ENCODE peak calls at places on chromosomes 2 and 18, in eight cellular contexts. One of them, this sample, is unnamed.

GRCh38 chr2:190023860-190024259 is 38.7 kb downstream of the MSTN start:
- DNase-seq in pons: peak
- DNase-seq in AML-193: peak
- DNase-seq in posterior cingulate gyrus: no peak
- DNase-seq in RPMI7951: peak
- DNase-seq in stimulated activated CD4-positive, alpha-beta T cell treated with anti-CD3 and anti-CD28 coated beads, TNF-alpha, amount 100 ng/mL, for 24 hours: no peak
- DNase-seq in Calu3: peak
- DNase-seq in stimulated activated CD8-positive, alpha-beta memory T cell treated with anti-CD3 and anti-CD28 coated beads, Interleukin-15, amount 100 ng/mL, for 1 hour: no peak
- DNase-seq in this sample: peak

GRCh38 chr2:31384771-31385276 is 29.7 kb downstream of the XDH start:
- DNase-seq in stimulated activated CD8-positive, alpha-beta memory T cell treated with anti-CD3 and anti-CD28 coated beads, Interleukin-15, amount 100 ng/mL, for 1 hour: no peak
- DNase-seq in pons: no peak
- DNase-seq in AML-193: no peak
- DNase-seq in posterior cingulate gyrus: no peak
- DNase-seq in Calu3: peak
- DNase-seq in RPMI7951: peak
- DNase-seq in stimulated activated CD4-positive, alpha-beta T cell treated with anti-CD3 and anti-CD28 coated beads, TNF-alpha, amount 100 ng/mL, for 24 hours: no peak
- DNase-seq in this sample: no peak

GRCh38 chr2:240383871-240384700 is 51.4 kb upstream of the GPC1 start:
- DNase-seq in stimulated activated CD8-positive, alpha-beta memory T cell treated with anti-CD3 and anti-CD28 coated beads, Interleukin-15, amount 100 ng/mL, for 1 hour: no peak
- DNase-seq in RPMI7951: no peak
- DNase-seq in pons: no peak
- DNase-seq in AML-193: no peak
- DNase-seq in posterior cingulate gyrus: no peak
- DNase-seq in Calu3: no peak
- DNase-seq in stimulated activated CD4-positive, alpha-beta T cell treated with anti-CD3 and anti-CD28 coated beads, TNF-alpha, amount 100 ng/mL, for 24 hours: no peak
- DNase-seq in this sample: no peak

GRCh38 chr2:103003750-103004250 is 242.0 kb downstream of the TMEM182 start:
- DNase-seq in stimulated activated CD8-positive, alpha-beta memory T cell treated with anti-CD3 and anti-CD28 coated beads, Interleukin-15, amount 100 ng/mL, for 1 hour: no peak
- DNase-seq in Calu3: no peak
- DNase-seq in posterior cingulate gyrus: no peak
- DNase-seq in AML-193: no peak
- DNase-seq in RPMI7951: no peak
- DNase-seq in pons: no peak
- DNase-seq in stimulated activated CD4-positive, alpha-beta T cell treated with anti-CD3 and anti-CD28 coated beads, TNF-alpha, amount 100 ng/mL, for 24 hours: no peak
- DNase-seq in this sample: no peak

GRCh38 chr2:46557788-46558187 is 78.4 kb downstream of the TMEM247 start:
- DNase-seq in pons: no peak
- DNase-seq in RPMI7951: no peak
- DNase-seq in Calu3: no peak
- DNase-seq in posterior cingulate gyrus: no peak
- DNase-seq in stimulated activated CD8-positive, alpha-beta memory T cell treated with anti-CD3 and anti-CD28 coated beads, Interleukin-15, amount 100 ng/mL, for 1 hour: no peak
- DNase-seq in AML-193: no peak
- DNase-seq in stimulated activated CD4-positive, alpha-beta T cell treated with anti-CD3 and anti-CD28 coated beads, TNF-alpha, amount 100 ng/mL, for 24 hours: no peak
- DNase-seq in this sample: no peak

GRCh38 chr2:98588880-98589425 is 19.4 kb downstream of the COA5 start:
- DNase-seq in pons: no peak
- DNase-seq in Calu3: no peak
- DNase-seq in AML-193: no peak
- DNase-seq in stimulated activated CD4-positive, alpha-beta T cell treated with anti-CD3 and anti-CD28 coated beads, TNF-alpha, amount 100 ng/mL, for 24 hours: no peak
- DNase-seq in RPMI7951: no peak
- DNase-seq in posterior cingulate gyrus: no peak
- DNase-seq in stimulated activated CD8-positive, alpha-beta memory T cell treated with anti-CD3 and anti-CD28 coated beads, Interleukin-15, amount 100 ng/mL, for 1 hour: no peak
- DNase-seq in this sample: no peak

GRCh38 chr2:144227427-144227826 is 292.5 kb downstream of the ZEB2 start:
- DNase-seq in Calu3: no peak
- DNase-seq in posterior cingulate gyrus: no peak
- DNase-seq in stimulated activated CD8-positive, alpha-beta memory T cell treated with anti-CD3 and anti-CD28 coated beads, Interleukin-15, amount 100 ng/mL, for 1 hour: no peak
- DNase-seq in stimulated activated CD4-positive, alpha-beta T cell treated with anti-CD3 and anti-CD28 coated beads, TNF-alpha, amount 100 ng/mL, for 24 hours: no peak
- DNase-seq in AML-193: no peak
- DNase-seq in RPMI7951: no peak
- DNase-seq in pons: no peak
- DNase-seq in this sample: no peak

GRCh38 chr18:47191956-47192355 is 15.8 kb upstream of the IER3IP1 start:
- DNase-seq in stimulated activated CD4-positive, alpha-beta T cell treated with anti-CD3 and anti-CD28 coated beads, TNF-alpha, amount 100 ng/mL, for 24 hours: no peak
- DNase-seq in stimulated activated CD8-positive, alpha-beta memory T cell treated with anti-CD3 and anti-CD28 coated beads, Interleukin-15, amount 100 ng/mL, for 1 hour: no peak
- DNase-seq in AML-193: no peak
- DNase-seq in posterior cingulate gyrus: no peak
- DNase-seq in pons: no peak
- DNase-seq in Calu3: no peak
- DNase-seq in RPMI7951: peak
- DNase-seq in this sample: no peak

GRCh38 chr2:69062307-69062706 is 49.3 kb downstream of the ANTXR1 start:
- DNase-seq in AML-193: no peak
- DNase-seq in stimulated activated CD8-positive, alpha-beta memory T cell treated with anti-CD3 and anti-CD28 coated beads, Interleukin-15, amount 100 ng/mL, for 1 hour: no peak
- DNase-seq in RPMI7951: no peak
- DNase-seq in Calu3: no peak
- DNase-seq in stimulated activated CD4-positive, alpha-beta T cell treated with anti-CD3 and anti-CD28 coated beads, TNF-alpha, amount 100 ng/mL, for 24 hours: no peak
- DNase-seq in posterior cingulate gyrus: no peak
- DNase-seq in pons: no peak
- DNase-seq in this sample: no peak

GRCh38 chr18:59902180-59902992 is 2.6 kb downstream of the PMAIP1 start:
- DNase-seq in stimulated activated CD4-positive, alpha-beta T cell treated with anti-CD3 and anti-CD28 coated beads, TNF-alpha, amount 100 ng/mL, for 24 hours: no peak
- DNase-seq in stimulated activated CD8-positive, alpha-beta memory T cell treated with anti-CD3 and anti-CD28 coated beads, Interleukin-15, amount 100 ng/mL, for 1 hour: no peak
- DNase-seq in AML-193: no peak
- DNase-seq in Calu3: no peak
- DNase-seq in posterior cingulate gyrus: no peak
- DNase-seq in pons: no peak
- DNase-seq in RPMI7951: peak
- DNase-seq in this sample: no peak

GRCh38 chr2:37500031-37500430 is 155.6 kb downstream of the QPCT start:
- DNase-seq in stimulated activated CD4-positive, alpha-beta T cell treated with anti-CD3 and anti-CD28 coated beads, TNF-alpha, amount 100 ng/mL, for 24 hours: no peak
- DNase-seq in AML-193: no peak
- DNase-seq in RPMI7951: peak
- DNase-seq in pons: no peak
- DNase-seq in posterior cingulate gyrus: no peak
- DNase-seq in stimulated activated CD8-positive, alpha-beta memory T cell treated with anti-CD3 and anti-CD28 coated beads, Interleukin-15, amount 100 ng/mL, for 1 hour: no peak
- DNase-seq in Calu3: no peak
- DNase-seq in this sample: no peak

GRCh38 chr2:191611614-191612013 is 66.3 kb upstream of the NABP1 start:
- DNase-seq in AML-193: peak
- DNase-seq in pons: peak
- DNase-seq in RPMI7951: no peak
- DNase-seq in stimulated activated CD8-positive, alpha-beta memory T cell treated with anti-CD3 and anti-CD28 coated beads, Interleukin-15, amount 100 ng/mL, for 1 hour: no peak
- DNase-seq in posterior cingulate gyrus: no peak
- DNase-seq in Calu3: no peak
- DNase-seq in stimulated activated CD4-positive, alpha-beta T cell treated with anti-CD3 and anti-CD28 coated beads, TNF-alpha, amount 100 ng/mL, for 24 hours: no peak
- DNase-seq in this sample: no peak

GRCh38 chr2:72112421-72112820 is 35.2 kb downstream of the CYP26B1 start:
- DNase-seq in AML-193: no peak
- DNase-seq in Calu3: no peak
- DNase-seq in RPMI7951: peak
- DNase-seq in pons: no peak
- DNase-seq in stimulated activated CD4-positive, alpha-beta T cell treated with anti-CD3 and anti-CD28 coated beads, TNF-alpha, amount 100 ng/mL, for 24 hours: no peak
- DNase-seq in posterior cingulate gyrus: no peak
- DNase-seq in stimulated activated CD8-positive, alpha-beta memory T cell treated with anti-CD3 and anti-CD28 coated beads, Interleukin-15, amount 100 ng/mL, for 1 hour: no peak
- DNase-seq in this sample: no peak

GRCh38 chr18:59272221-59272888 is 899 bp downstream of the RAX start:
- DNase-seq in stimulated activated CD4-positive, alpha-beta T cell treated with anti-CD3 and anti-CD28 coated beads, TNF-alpha, amount 100 ng/mL, for 24 hours: no peak
- DNase-seq in posterior cingulate gyrus: no peak
- DNase-seq in Calu3: no peak
- DNase-seq in AML-193: no peak
- DNase-seq in RPMI7951: no peak
- DNase-seq in pons: no peak
- DNase-seq in stimulated activated CD8-positive, alpha-beta memory T cell treated with anti-CD3 and anti-CD28 coated beads, Interleukin-15, amount 100 ng/mL, for 1 hour: no peak
- DNase-seq in this sample: no peak

GRCh38 chr18:46019956-46020355 is 52.1 kb downstream of the PSTPIP2 start:
- DNase-seq in RPMI7951: no peak
- DNase-seq in Calu3: no peak
- DNase-seq in stimulated activated CD8-positive, alpha-beta memory T cell treated with anti-CD3 and anti-CD28 coated beads, Interleukin-15, amount 100 ng/mL, for 1 hour: no peak
- DNase-seq in stimulated activated CD4-positive, alpha-beta T cell treated with anti-CD3 and anti-CD28 coated beads, TNF-alpha, amount 100 ng/mL, for 24 hours: no peak
- DNase-seq in pons: no peak
- DNase-seq in AML-193: no peak
- DNase-seq in posterior cingulate gyrus: no peak
- DNase-seq in this sample: no peak

GRCh38 chr2:11082880-11083279 is 72.4 kb upstream of the SLC66A3 start:
- DNase-seq in pons: no peak
- DNase-seq in RPMI7951: no peak
- DNase-seq in Calu3: no peak
- DNase-seq in stimulated activated CD4-positive, alpha-beta T cell treated with anti-CD3 and anti-CD28 coated beads, TNF-alpha, amount 100 ng/mL, for 24 hours: no peak
- DNase-seq in stimulated activated CD8-positive, alpha-beta memory T cell treated with anti-CD3 and anti-CD28 coated beads, Interleukin-15, amount 100 ng/mL, for 1 hour: no peak
- DNase-seq in AML-193: no peak
- DNase-seq in posterior cingulate gyrus: no peak
- DNase-seq in this sample: no peak

GRCh38 chr18:48342588-48342987 is 66.6 kb downstream of the ZBTB7C start:
- DNase-seq in Calu3: no peak
- DNase-seq in pons: no peak
- DNase-seq in posterior cingulate gyrus: no peak
- DNase-seq in RPMI7951: no peak
- DNase-seq in stimulated activated CD4-positive, alpha-beta T cell treated with anti-CD3 and anti-CD28 coated beads, TNF-alpha, amount 100 ng/mL, for 24 hours: no peak
- DNase-seq in stimulated activated CD8-positive, alpha-beta memory T cell treated with anti-CD3 and anti-CD28 coated beads, Interleukin-15, amount 100 ng/mL, for 1 hour: no peak
- DNase-seq in AML-193: no peak
- DNase-seq in this sample: no peak

GRCh38 chr2:102059151-102059550 is 67.4 kb downstream of the IL1R2 start:
- DNase-seq in RPMI7951: peak
- DNase-seq in stimulated activated CD4-positive, alpha-beta T cell treated with anti-CD3 and anti-CD28 coated beads, TNF-alpha, amount 100 ng/mL, for 24 hours: no peak
- DNase-seq in pons: no peak
- DNase-seq in Calu3: no peak
- DNase-seq in posterior cingulate gyrus: no peak
- DNase-seq in stimulated activated CD8-positive, alpha-beta memory T cell treated with anti-CD3 and anti-CD28 coated beads, Interleukin-15, amount 100 ng/mL, for 1 hour: no peak
- DNase-seq in AML-193: no peak
- DNase-seq in this sample: no peak

GRCh38 chr2:9010866-9011265 is 7.4 kb upstream of the MBOAT2 start:
- DNase-seq in AML-193: no peak
- DNase-seq in stimulated activated CD4-positive, alpha-beta T cell treated with anti-CD3 and anti-CD28 coated beads, TNF-alpha, amount 100 ng/mL, for 24 hours: no peak
- DNase-seq in stimulated activated CD8-positive, alpha-beta memory T cell treated with anti-CD3 and anti-CD28 coated beads, Interleukin-15, amount 100 ng/mL, for 1 hour: no peak
- DNase-seq in posterior cingulate gyrus: no peak
- DNase-seq in RPMI7951: no peak
- DNase-seq in Calu3: no peak
- DNase-seq in pons: no peak
- DNase-seq in this sample: no peak

GRCh38 chr2:120867290-120868231 is 131.9 kb downstream of the GLI2 start:
- DNase-seq in stimulated activated CD4-positive, alpha-beta T cell treated with anti-CD3 and anti-CD28 coated beads, TNF-alpha, amount 100 ng/mL, for 24 hours: no peak
- DNase-seq in pons: peak
- DNase-seq in posterior cingulate gyrus: peak
- DNase-seq in RPMI7951: peak
- DNase-seq in stimulated activated CD8-positive, alpha-beta memory T cell treated with anti-CD3 and anti-CD28 coated beads, Interleukin-15, amount 100 ng/mL, for 1 hour: no peak
- DNase-seq in Calu3: peak
- DNase-seq in AML-193: no peak
- DNase-seq in this sample: no peak

GRCh38 chr2:62941413-62941812 is 109.2 kb upstream of the OTX1 start:
- DNase-seq in Calu3: no peak
- DNase-seq in AML-193: no peak
- DNase-seq in RPMI7951: no peak
- DNase-seq in stimulated activated CD4-positive, alpha-beta T cell treated with anti-CD3 and anti-CD28 coated beads, TNF-alpha, amount 100 ng/mL, for 24 hours: no peak
- DNase-seq in posterior cingulate gyrus: no peak
- DNase-seq in pons: no peak
- DNase-seq in stimulated activated CD8-positive, alpha-beta memory T cell treated with anti-CD3 and anti-CD28 coated beads, Interleukin-15, amount 100 ng/mL, for 1 hour: no peak
- DNase-seq in this sample: no peak

GRCh38 chr2:172328103-172328835 is 99.1 kb upstream of the ITGA6 start:
- DNase-seq in pons: no peak
- DNase-seq in stimulated activated CD8-positive, alpha-beta memory T cell treated with anti-CD3 and anti-CD28 coated beads, Interleukin-15, amount 100 ng/mL, for 1 hour: no peak
- DNase-seq in RPMI7951: peak
- DNase-seq in stimulated activated CD4-positive, alpha-beta T cell treated with anti-CD3 and anti-CD28 coated beads, TNF-alpha, amount 100 ng/mL, for 24 hours: no peak
- DNase-seq in posterior cingulate gyrus: no peak
- DNase-seq in Calu3: no peak
- DNase-seq in AML-193: no peak
- DNase-seq in this sample: no peak

GRCh38 chr2:48200591-48201293 is 294.4 kb upstream of the FBXO11 start:
- DNase-seq in AML-193: no peak
- DNase-seq in stimulated activated CD4-positive, alpha-beta T cell treated with anti-CD3 and anti-CD28 coated beads, TNF-alpha, amount 100 ng/mL, for 24 hours: no peak
- DNase-seq in Calu3: no peak
- DNase-seq in pons: no peak
- DNase-seq in RPMI7951: no peak
- DNase-seq in stimulated activated CD8-positive, alpha-beta memory T cell treated with anti-CD3 and anti-CD28 coated beads, Interleukin-15, amount 100 ng/mL, for 1 hour: no peak
- DNase-seq in posterior cingulate gyrus: no peak
- DNase-seq in this sample: no peak

GRCh38 chr2:85133751-85134254 is 611 bp downstream of the TCF7L1 start:
- DNase-seq in AML-193: no peak
- DNase-seq in pons: no peak
- DNase-seq in stimulated activated CD8-positive, alpha-beta memory T cell treated with anti-CD3 and anti-CD28 coated beads, Interleukin-15, amount 100 ng/mL, for 1 hour: no peak
- DNase-seq in RPMI7951: peak
- DNase-seq in Calu3: peak
- DNase-seq in posterior cingulate gyrus: no peak
- DNase-seq in stimulated activated CD4-positive, alpha-beta T cell treated with anti-CD3 and anti-CD28 coated beads, TNF-alpha, amount 100 ng/mL, for 24 hours: no peak
- DNase-seq in this sample: peak

GRCh38 chr2:287471-287885 is 413 bp downstream of the ALKAL2 start:
- DNase-seq in posterior cingulate gyrus: no peak
- DNase-seq in AML-193: no peak
- DNase-seq in RPMI7951: peak
- DNase-seq in stimulated activated CD8-positive, alpha-beta memory T cell treated with anti-CD3 and anti-CD28 coated beads, Interleukin-15, amount 100 ng/mL, for 1 hour: no peak
- DNase-seq in stimulated activated CD4-positive, alpha-beta T cell treated with anti-CD3 and anti-CD28 coated beads, TNF-alpha, amount 100 ng/mL, for 24 hours: no peak
- DNase-seq in pons: no peak
- DNase-seq in Calu3: peak
- DNase-seq in this sample: no peak

GRCh38 chr2:9656270-9656766 is 25.5 kb upstream of the YWHAQ start:
- DNase-seq in stimulated activated CD4-positive, alpha-beta T cell treated with anti-CD3 and anti-CD28 coated beads, TNF-alpha, amount 100 ng/mL, for 24 hours: peak
- DNase-seq in posterior cingulate gyrus: no peak
- DNase-seq in stimulated activated CD8-positive, alpha-beta memory T cell treated with anti-CD3 and anti-CD28 coated beads, Interleukin-15, amount 100 ng/mL, for 1 hour: no peak
- DNase-seq in Calu3: no peak
- DNase-seq in RPMI7951: peak
- DNase-seq in AML-193: peak
- DNase-seq in pons: no peak
- DNase-seq in this sample: no peak

GRCh38 chr2:67846341-67847070 is 216.3 kb downstream of the C1D start:
- DNase-seq in posterior cingulate gyrus: no peak
- DNase-seq in stimulated activated CD8-positive, alpha-beta memory T cell treated with anti-CD3 and anti-CD28 coated beads, Interleukin-15, amount 100 ng/mL, for 1 hour: no peak
- DNase-seq in RPMI7951: peak
- DNase-seq in Calu3: peak
- DNase-seq in pons: peak
- DNase-seq in stimulated activated CD4-positive, alpha-beta T cell treated with anti-CD3 and anti-CD28 coated beads, TNF-alpha, amount 100 ng/mL, for 24 hours: no peak
- DNase-seq in AML-193: peak
- DNase-seq in this sample: peak

GRCh38 chr2:240593026-240593702 is 6.6 kb downstream of the CAPN10 start:
- DNase-seq in stimulated activated CD8-positive, alpha-beta memory T cell treated with anti-CD3 and anti-CD28 coated beads, Interleukin-15, amount 100 ng/mL, for 1 hour: no peak
- DNase-seq in AML-193: no peak
- DNase-seq in pons: no peak
- DNase-seq in posterior cingulate gyrus: peak
- DNase-seq in stimulated activated CD4-positive, alpha-beta T cell treated with anti-CD3 and anti-CD28 coated beads, TNF-alpha, amount 100 ng/mL, for 24 hours: no peak
- DNase-seq in RPMI7951: no peak
- DNase-seq in Calu3: no peak
- DNase-seq in this sample: no peak

GRCh38 chr2:241112046-241112445 is 10.0 kb upstream of the MTERF4 start:
- DNase-seq in pons: no peak
- DNase-seq in posterior cingulate gyrus: no peak
- DNase-seq in stimulated activated CD4-positive, alpha-beta T cell treated with anti-CD3 and anti-CD28 coated beads, TNF-alpha, amount 100 ng/mL, for 24 hours: no peak
- DNase-seq in stimulated activated CD8-positive, alpha-beta memory T cell treated with anti-CD3 and anti-CD28 coated beads, Interleukin-15, amount 100 ng/mL, for 1 hour: no peak
- DNase-seq in RPMI7951: no peak
- DNase-seq in AML-193: no peak
- DNase-seq in Calu3: no peak
- DNase-seq in this sample: no peak

GRCh38 chr2:63846487-63846886 is 4.8 kb downstream of the UGP2 start:
- DNase-seq in stimulated activated CD4-positive, alpha-beta T cell treated with anti-CD3 and anti-CD28 coated beads, TNF-alpha, amount 100 ng/mL, for 24 hours: no peak
- DNase-seq in pons: no peak
- DNase-seq in posterior cingulate gyrus: no peak
- DNase-seq in Calu3: no peak
- DNase-seq in RPMI7951: no peak
- DNase-seq in AML-193: no peak
- DNase-seq in stimulated activated CD8-positive, alpha-beta memory T cell treated with anti-CD3 and anti-CD28 coated beads, Interleukin-15, amount 100 ng/mL, for 1 hour: no peak
- DNase-seq in this sample: peak

GRCh38 chr2:203870481-203870880 is 2.9 kb downstream of the CTLA4 start:
- DNase-seq in RPMI7951: no peak
- DNase-seq in stimulated activated CD4-positive, alpha-beta T cell treated with anti-CD3 and anti-CD28 coated beads, TNF-alpha, amount 100 ng/mL, for 24 hours: no peak
- DNase-seq in pons: no peak
- DNase-seq in stimulated activated CD8-positive, alpha-beta memory T cell treated with anti-CD3 and anti-CD28 coated beads, Interleukin-15, amount 100 ng/mL, for 1 hour: no peak
- DNase-seq in Calu3: no peak
- DNase-seq in AML-193: no peak
- DNase-seq in posterior cingulate gyrus: no peak
- DNase-seq in this sample: no peak

GRCh38 chr2:169509230-169509917 is at the start of gene KLHL41:
- DNase-seq in posterior cingulate gyrus: no peak
- DNase-seq in RPMI7951: no peak
- DNase-seq in stimulated activated CD8-positive, alpha-beta memory T cell treated with anti-CD3 and anti-CD28 coated beads, Interleukin-15, amount 100 ng/mL, for 1 hour: no peak
- DNase-seq in stimulated activated CD4-positive, alpha-beta T cell treated with anti-CD3 and anti-CD28 coated beads, TNF-alpha, amount 100 ng/mL, for 24 hours: no peak
- DNase-seq in pons: no peak
- DNase-seq in Calu3: no peak
- DNase-seq in AML-193: no peak
- DNase-seq in this sample: no peak

GRCh38 chr2:121360566-121361300 is 75.7 kb upstream of the TFCP2L1 start:
- DNase-seq in pons: no peak
- DNase-seq in AML-193: no peak
- DNase-seq in stimulated activated CD8-positive, alpha-beta memory T cell treated with anti-CD3 and anti-CD28 coated beads, Interleukin-15, amount 100 ng/mL, for 1 hour: no peak
- DNase-seq in Calu3: peak
- DNase-seq in RPMI7951: peak
- DNase-seq in stimulated activated CD4-positive, alpha-beta T cell treated with anti-CD3 and anti-CD28 coated beads, TNF-alpha, amount 100 ng/mL, for 24 hours: no peak
- DNase-seq in posterior cingulate gyrus: no peak
- DNase-seq in this sample: no peak

GRCh38 chr2:164803772-164804466 is 37.7 kb downstream of the COBLL1 start:
- DNase-seq in pons: no peak
- DNase-seq in RPMI7951: no peak
- DNase-seq in AML-193: no peak
- DNase-seq in stimulated activated CD4-positive, alpha-beta T cell treated with anti-CD3 and anti-CD28 coated beads, TNF-alpha, amount 100 ng/mL, for 24 hours: no peak
- DNase-seq in stimulated activated CD8-positive, alpha-beta memory T cell treated with anti-CD3 and anti-CD28 coated beads, Interleukin-15, amount 100 ng/mL, for 1 hour: no peak
- DNase-seq in Calu3: no peak
- DNase-seq in posterior cingulate gyrus: no peak
- DNase-seq in this sample: no peak